ENCODE peak calls at places on chromosomes 1 and 21, in four cellular contexts. G is SK-N-SH, K is AML-193, B is left lung. L is an unnamed sample.

GRCh38 chr1:85297855-85298629 is 21.6 kb upstream of the BCL10 start:
- DNase-seq in G (no peak), K (no peak), B (peak; percentile 38), L (peak; percentile 99)

GRCh38 chr1:25519624-25520023 is 23.8 kb upstream of the LDLRAP1 start:
- DNase-seq in G (no peak), K (no peak), B (peak; percentile 7), L (peak; percentile 30)

GRCh38 chr1:92483442-92484170 is 3.1 kb downstream of the GFI1 start:
- DNase-seq in G (peak; percentile 49), K (peak; percentile 85), B (peak; percentile 38), L (peak; percentile 23)

GRCh38 chr1:6121021-6121421 is 59.1 kb downstream of the CHD5 start:
- DNase-seq in G (no peak), K (no peak), B (no peak), L (no peak)

GRCh38 chr1:21335088-21335678 is 44.9 kb upstream of the ECE1 start:
- DNase-seq in G (no peak), K (no peak), B (no peak), L (no peak)

GRCh38 chr1:50175711-50176562 is 67.2 kb downstream of the ELAVL4 start:
- DNase-seq in G (no peak), K (no peak), B (no peak), L (no peak)

GRCh38 chr21:33860332-33860879 is 55.2 kb downstream of the ATP5PO start:
- DNase-seq in G (no peak), K (no peak), B (no peak), L (no peak)

GRCh38 chr1:29520571-29521437 is 284.5 kb downstream of the PTPRU start:
- DNase-seq in G (no peak), K (no peak), B (no peak), L (no peak)

GRCh38 chr21:44199448-44199847 is 41.3 kb downstream of the ICOSLG start:
- DNase-seq in G (peak; percentile 1), K (no peak), B (peak; percentile 26), L (peak; percentile 0)

GRCh38 chr1:213982814-213983588 is 4.8 kb upstream of the PROX1 start:
- DNase-seq in G (peak; percentile 92), K (no peak), B (no peak), L (no peak)

GRCh38 chr1:28887418-28887834 is 26.9 kb upstream of the EPB41 start:
- DNase-seq in G (peak; percentile 79), K (peak; percentile 23), B (peak; percentile 54), L (peak; percentile 13)

GRCh38 chr1:15430787-15431570 is 7.3 kb upstream of the CTRC start:
- DNase-seq in G (peak; percentile 93), K (peak; percentile 27), B (peak; percentile 68), L (peak; percentile 59)

GRCh38 chr21:31622397-31622796 is 37.1 kb upstream of the SOD1 start:
- DNase-seq in G (no peak), K (no peak), B (no peak), L (no peak)

GRCh38 chr1:228207851-228208821 is at the start of gene OBSCN:
- DNase-seq in G (no peak), K (no peak), B (no peak), L (no peak)

GRCh38 chr1:22259581-22260282 is 116.8 kb upstream of the WNT4 start:
- DNase-seq in G (no peak), K (no peak), B (peak; percentile 51), L (peak; percentile 83)

GRCh38 chr1:22731924-22732522 is 21.4 kb downstream of the EPHB2 start:
- DNase-seq in G (no peak), K (no peak), B (no peak), L (peak; percentile 24)

GRCh38 chr1:101237229-101237837 is 514 bp downstream of the S1PR1 start:
- DNase-seq in G (peak; percentile 39), K (peak; percentile 21), B (no peak), L (peak; percentile 50)

GRCh38 chr1:116377564-116378529 is 4.8 kb downstream of the ATP1A1 start:
- DNase-seq in G (peak; percentile 38), K (peak; percentile 75), B (peak; percentile 54), L (peak; percentile 87)

GRCh38 chr21:39088831-39089380 is 94.3 kb downstream of the PSMG1 start:
- DNase-seq in G (no peak), K (no peak), B (no peak), L (peak; percentile 66)

GRCh38 chr1:228903573-228904122 is 168.4 kb downstream of the RHOU start:
- DNase-seq in G (no peak), K (no peak), B (no peak), L (no peak)

GRCh38 chr21:41133896-41134522 is 34.0 kb upstream of the BACE2 start:
- DNase-seq in G (peak; percentile 61), K (peak; percentile 36), B (no peak), L (peak; percentile 53)